ENCODE peak calls at places on chromosomes 1 and 21, in ten cellular contexts. G, E, J, U, R, Z, Y, V, M and A are unnamed samples.

GRCh38 chr1:109776911-109777310 is 13.2 kb upstream of the EPS8L3 start:
- DNase-seq in Y (peak; percentile 94), G (peak; percentile 72), M (peak; percentile 84), R (peak; percentile 89), J (peak; percentile 85), E (peak; percentile 87), Z (peak; percentile 83), V (peak; percentile 77), U (peak; percentile 68), A (peak; percentile 89)

GRCh38 chr1:169731446-169731845 is 2.4 kb downstream of the SELE start:
- DNase-seq in R (no peak), E (no peak), M (no peak), Z (no peak), V (no peak), Y (no peak), G (no peak), J (no peak), U (no peak), A (no peak)

GRCh38 chr1:168392958-168393357 is 112.3 kb downstream of the TBX19 start:
- DNase-seq in G (no peak), U (no peak), E (no peak), R (no peak), Y (no peak), M (no peak), V (no peak), Z (no peak), J (no peak), A (peak; percentile 21)

GRCh38 chr1:109984190-109984455 is 442 bp upstream of the AHCYL1 start:
- DNase-seq in G (no peak), J (no peak), Y (no peak), E (no peak), Z (no peak), V (no peak), R (no peak), M (no peak), U (no peak), A (peak; percentile 87)

GRCh38 chr1:112855152-112855836 is 100.7 kb downstream of the SLC16A1 start:
- DNase-seq in J (no peak), G (no peak), M (no peak), Y (no peak), R (no peak), U (no peak), V (no peak), E (no peak), Z (no peak), A (no peak)

GRCh38 chr1:235867903-235868469 is 1.3 kb upstream of the LYST start:
- DNase-seq in Y (no peak), M (no peak), U (peak; percentile 63), Z (no peak), J (no peak), V (no peak), R (no peak), E (no peak), G (no peak), A (no peak)

GRCh38 chr1:168585191-168585590 is 8.8 kb downstream of the XCL1 start:
- DNase-seq in G (no peak), V (no peak), U (no peak), Y (peak; percentile 17), J (no peak), Z (no peak), E (no peak), R (no peak), M (no peak), A (peak; percentile 3)

GRCh38 chr1:40185951-40186864 is 25.0 kb downstream of the RLF start:
- DNase-seq in M (no peak), Y (peak; percentile 22), Z (no peak), V (no peak), E (peak; percentile 10), G (no peak), J (no peak), U (peak; percentile 59), R (no peak), A (peak; percentile 25)

GRCh38 chr1:85616011-85616705 is 35.6 kb downstream of the CCN1 start:
- DNase-seq in U (no peak), G (no peak), V (no peak), R (peak; percentile 49), Y (no peak), Z (no peak), M (no peak), E (no peak), J (peak; percentile 53), A (no peak)

GRCh38 chr1:116573388-116574100 is 2.7 kb upstream of the CD58 start:
- DNase-seq in E (no peak), G (no peak), V (no peak), R (no peak), Y (no peak), M (no peak), J (no peak), U (no peak), Z (no peak), A (no peak)

GRCh38 chr1:183234660-183235476 is 48.8 kb downstream of the LAMC2 start:
- DNase-seq in M (peak; percentile 81), U (no peak), R (peak; percentile 79), Y (peak; percentile 79), V (peak; percentile 64), Z (no peak), E (peak; percentile 33), J (no peak), G (peak; percentile 78), A (peak; percentile 57)

GRCh38 chr1:167455786-167456446 is 62.4 kb downstream of the CD247 start:
- DNase-seq in J (no peak), U (no peak), V (no peak), E (no peak), Z (no peak), G (peak; percentile 18), M (peak; percentile 26), Y (peak; percentile 45), R (no peak), A (peak; percentile 58)

GRCh38 chr1:89791064-89791721 is 29.6 kb upstream of the LRRC8D start:
- DNase-seq in E (no peak), Y (no peak), J (no peak), R (no peak), U (no peak), M (no peak), G (no peak), V (no peak), Z (no peak), A (no peak)

GRCh38 chr21:41918561-41919358 is 35.1 kb downstream of the C2CD2 start:
- DNase-seq in M (no peak), Y (no peak), E (no peak), J (peak; percentile 31), U (no peak), G (no peak), V (peak; percentile 7), Z (no peak), R (no peak), A (no peak)

GRCh38 chr1:30748699-30749401 is 8.7 kb downstream of the LAPTM5 start:
- DNase-seq in M (no peak), U (no peak), E (no peak), Z (peak; percentile 45), V (no peak), R (no peak), J (no peak), G (no peak), Y (no peak), A (peak; percentile 21)
- H3K4me1 ChIP-seq in M (no peaks in the 10 kb centered on the region), U (peaks cover 79% of the 10 kb centered on the region), E (peaks cover 67% of the 10 kb centered on the region), Z (peaks cover 94% of the 10 kb centered on the region), V (no peaks in the 10 kb centered on the region), R (no peaks in the 10 kb centered on the region), J (no peaks in the 10 kb centered on the region), G (no peaks in the 10 kb centered on the region), Y (peaks cover 22% of the 10 kb centered on the region), A (no peaks in the 10 kb centered on the region)

DNA sequence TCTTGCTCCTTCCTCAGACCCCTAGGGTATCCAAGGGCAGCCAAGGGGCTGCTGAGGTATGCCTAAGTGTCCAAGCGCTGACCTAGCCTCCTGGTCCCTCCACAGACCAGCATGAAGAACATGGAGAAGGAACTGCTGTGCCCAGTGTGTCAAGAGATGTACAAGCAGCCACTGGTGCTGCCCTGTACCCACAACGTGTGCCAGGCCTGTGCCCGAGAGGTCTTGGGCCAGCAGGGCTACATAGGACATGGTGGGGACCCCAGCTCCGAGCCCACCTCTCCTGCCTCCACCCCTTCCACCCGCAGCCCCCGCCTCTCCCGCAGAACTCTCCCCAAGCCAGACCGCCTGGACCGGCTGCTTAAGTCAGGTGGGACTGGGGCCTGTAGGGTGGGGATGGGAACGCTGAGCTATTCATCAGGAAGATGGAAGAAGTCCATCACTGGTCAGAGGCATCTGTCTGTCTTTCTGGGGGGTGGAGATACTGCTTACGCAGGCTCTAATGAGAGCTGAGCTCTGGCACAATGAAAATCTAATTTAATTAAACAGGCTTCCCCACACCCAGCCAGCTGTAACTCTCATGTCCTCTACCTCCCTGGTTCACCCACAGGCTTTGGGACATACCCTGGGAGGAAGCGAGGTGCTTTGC is 1.8 kb downstream of the TRIM46 start:
- DNase-seq in Y (no peak), E (peak; percentile 11), G (no peak), U (peak; percentile 13), R (no peak), V (no peak), M (no peak), J (no peak), Z (no peak), A (no peak)
- H3K4me3 ChIP-seq in Y (no peak overlapping the region), E (no peak overlapping the region), G (no peak overlapping the region), U (no peak overlapping the region), R (no peak overlapping the region), V (no peak overlapping the region), M (no peak overlapping the region), J (no peak overlapping the region), Z (no peak overlapping the region), A (no peak overlapping the region)

GRCh38 chr1:178725603-178726517 is 816 bp downstream of the RALGPS2 start:
- DNase-seq in V (peak; percentile 86), Z (peak; percentile 79), G (peak; percentile 62), U (peak; percentile 89), M (peak; percentile 44), E (peak; percentile 87), J (peak; percentile 79), Y (peak; percentile 84), R (peak; percentile 66), A (peak; percentile 88)
- H3K4me1 ChIP-seq in V (no peaks in the 10 kb centered on the region), Z (peaks cover 12% of the 10 kb centered on the region), G (no peaks in the 10 kb centered on the region), U (no peaks in the 10 kb centered on the region), M (no peaks in the 10 kb centered on the region), E (peaks cover 32% of the 10 kb centered on the region), J (no peaks in the 10 kb centered on the region), Y (peaks cover 7% of the 10 kb centered on the region), R (no peaks in the 10 kb centered on the region), A (peaks cover 9% of the 10 kb centered on the region)

GRCh38 chr1:96579639-96580038 is 141.9 kb upstream of the PTBP2 start:
- DNase-seq in Z (no peak), E (no peak), R (no peak), V (no peak), Y (no peak), G (no peak), M (no peak), J (no peak), U (no peak), A (no peak)

GRCh38 chr1:96580920-96581319 is 140.7 kb upstream of the PTBP2 start:
- DNase-seq in Z (no peak), J (no peak), U (no peak), G (no peak), Y (no peak), R (no peak), E (no peak), M (no peak), V (no peak), A (peak; percentile 27)

GRCh38 chr1:96583903-96584302 is 137.7 kb upstream of the PTBP2 start:
- DNase-seq in Z (no peak), R (no peak), G (no peak), J (no peak), E (no peak), U (no peak), M (no peak), Y (no peak), V (no peak), A (no peak)

GRCh38 chr1:96587222-96587621 is 134.4 kb upstream of the PTBP2 start:
- DNase-seq in E (no peak), Y (no peak), G (no peak), R (no peak), V (no peak), Z (no peak), U (no peak), J (no peak), M (no peak), A (no peak)

GRCh38 chr1:96581786-96582185 is 139.8 kb upstream of the PTBP2 start:
- DNase-seq in E (no peak), G (no peak), R (no peak), V (no peak), M (no peak), Z (no peak), U (no peak), J (no peak), Y (no peak), A (no peak)
- H3K4me3 ChIP-seq in E (no peak overlapping the region), G (no peak overlapping the region), R (no peak overlapping the region), V (no peak overlapping the region), M (no peak overlapping the region), Z (no peak overlapping the region), U (no peak overlapping the region), J (no peak overlapping the region), Y (no peak overlapping the region), A (no peak overlapping the region)